ENCODE peak calls at places on chromosomes 7 and 10, in five cellular contexts. O, C, T, X and A are unnamed samples.

GRCh38 chr7:41116817-41117216 is 586.1 kb downstream of the INHBA start:
- DNase-seq in O (no peak), C (no peak), T (no peak), X (no peak), A (no peak)

GRCh38 chr10:96491303-96491702 is 22.4 kb downstream of the TLL2 start:
- DNase-seq in O (no peak), C (peak), T (no peak), X (peak), A (no peak)

GRCh38 chr10:101564490-101564991 is 23.5 kb downstream of the POLL start:
- DNase-seq in O (no peak), C (no peak), T (no peak), X (no peak), A (no peak)

GRCh38 chr10:6464862-6465430 is 115.1 kb downstream of the PRKCQ start:
- DNase-seq in O (no peak), C (no peak), T (no peak), X (peak), A (no peak)

GRCh38 chr10:47222461-47222860 is 77.5 kb upstream of the GDF10 start:
- DNase-seq in O (no peak), C (no peak), T (no peak), X (no peak), A (no peak)

GRCh38 chr10:61554925-61555324 is 101.7 kb upstream of the TMEM26 start:
- DNase-seq in O (no peak), C (no peak), T (no peak), X (no peak), A (no peak)

GRCh38 chr7:68689087-68689433 is 909.2 kb upstream of the AUTS2 start:
- DNase-seq in O (no peak), C (no peak), T (no peak), X (no peak), A (no peak)

GRCh38 chr10:28946479-28946878 is 269.2 kb downstream of the BAMBI start:
- DNase-seq in O (no peak), C (no peak), T (no peak), X (no peak), A (no peak)

GRCh38 chr7:101465576-101466196 is 103.0 kb downstream of the COL26A1 start:
- DNase-seq in O (no peak), C (no peak), T (no peak), X (no peak), A (no peak)

GRCh38 chr7:107982918-107983389 is 20.0 kb downstream of the LAMB1 start:
- DNase-seq in O (peak), C (no peak), T (no peak), X (no peak), A (no peak)

GRCh38 chr10:34262965-34263364 is 552.1 kb downstream of the PARD3 start:
- DNase-seq in O (peak), C (peak), T (no peak), X (no peak), A (peak)

GRCh38 chr7:29884399-29885272 is 78.3 kb downstream of the WIPF3 start:
- DNase-seq in O (no peak), C (peak), T (no peak), X (no peak), A (no peak)

GRCh38 chr7:106289848-106290247 is 5.1 kb upstream of the NAMPT start:
- DNase-seq in O (no peak), C (no peak), T (no peak), X (no peak), A (no peak)

GRCh38 chr10:99315853-99316252 is 13.3 kb upstream of the CNNM1 start:
- DNase-seq in O (no peak), C (no peak), T (no peak), X (no peak), A (no peak)

GRCh38 chr7:139647812-139648616 is 124.5 kb downstream of the CLEC2L start:
- DNase-seq in O (no peak), C (peak), T (no peak), X (no peak), A (no peak)

GRCh38 chr7:112452102-112452888 is 2.0 kb downstream of the IFRD1 start:
- DNase-seq in O (peak), C (peak), T (no peak), X (peak), A (peak)

GRCh38 chr7:157587051-157587450 is 250.2 kb downstream of the DNAJB6 start:
- DNase-seq in O (no peak), C (no peak), T (no peak), X (no peak), A (no peak)

GRCh38 chr10:95026461-95026860 is 42.8 kb downstream of the CYP2C8 start:
- DNase-seq in O (no peak), C (no peak), T (no peak), X (no peak), A (no peak)

GRCh38 chr10:103617362-103618026 is 124.0 kb downstream of the NEURL1 start:
- DNase-seq in O (no peak), C (no peak), T (no peak), X (no peak), A (no peak)

GRCh38 chr7:152459724-152460251 is 24.0 kb upstream of the KMT2C start:
- DNase-seq in O (no peak), C (no peak), T (no peak), X (peak), A (no peak)

GRCh38 chr10:68668231-68668630 is 52.8 kb upstream of the CCAR1 start:
- DNase-seq in O (no peak), C (no peak), T (no peak), X (no peak), A (no peak)

GRCh38 chr10:112189465-112189864 is 5.9 kb upstream of the GPAM start:
- DNase-seq in O (no peak), C (no peak), T (no peak), X (no peak), A (no peak)

GRCh38 chr7:27910341-27910740 is 170.4 kb downstream of the TAX1BP1 start:
- DNase-seq in O (no peak), C (peak), T (no peak), X (no peak), A (no peak)

GRCh38 chr10:77907900-77908717 is 18.4 kb downstream of the DLG5 start:
- DNase-seq in O (peak), C (peak), T (no peak), X (peak), A (peak)

GRCh38 chr7:116628971-116629586 is 42.9 kb upstream of the MET start:
- DNase-seq in O (peak), C (no peak), T (no peak), X (no peak), A (no peak)

GRCh38 chr7:83957333-83957732 is 237.3 kb downstream of the SEMA3A start:
- DNase-seq in O (peak), C (no peak), T (no peak), X (no peak), A (no peak)

GRCh38 chr7:6159097-6159483 is 113.3 kb downstream of the CYTH3 start:
- DNase-seq in O (no peak), C (no peak), T (no peak), X (no peak), A (no peak)

GRCh38 chr7:50646069-50646468 is 80.9 kb upstream of the DDC start:
- DNase-seq in O (no peak), C (no peak), T (no peak), X (no peak), A (no peak)

GRCh38 chr7:50644114-50644513 is 78.9 kb upstream of the DDC start:
- DNase-seq in O (no peak), C (no peak), T (no peak), X (no peak), A (no peak)

GRCh38 chr7:50647286-50647980 is 82.2 kb upstream of the DDC start:
- DNase-seq in O (no peak), C (no peak), T (no peak), X (no peak), A (no peak)

GRCh38 chr7:50641442-50642405 is 76.5 kb upstream of the DDC start:
- DNase-seq in O (no peak), C (no peak), T (no peak), X (no peak), A (peak)

DNA sequence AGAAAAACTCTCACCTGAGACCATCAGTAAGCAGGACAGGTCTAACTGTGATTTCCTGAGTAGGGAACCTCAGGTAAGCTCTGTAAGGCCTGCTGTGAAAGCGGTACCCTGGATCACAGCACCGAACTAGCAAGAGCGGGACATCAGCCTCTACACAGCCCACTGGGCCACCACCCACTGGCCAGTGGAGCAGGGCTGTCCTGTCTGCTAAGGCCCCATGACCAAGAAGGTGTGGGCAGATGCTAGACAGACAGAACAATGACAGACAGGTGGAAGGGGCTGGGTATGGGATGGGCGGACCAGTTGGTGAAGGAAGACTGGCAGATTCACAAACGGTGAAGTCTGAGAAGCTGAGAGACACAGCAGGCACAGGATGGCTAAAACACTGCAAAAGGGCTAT is 79.4 kb upstream of the DDC start:
- DNase-seq in O (no peak), C (no peak), T (no peak), X (no peak), A (no peak)
- TF ChIP-seq JUNB in O (no peak), C (no peak), T (no peak), X (no peak), A (no peak)

DNA sequence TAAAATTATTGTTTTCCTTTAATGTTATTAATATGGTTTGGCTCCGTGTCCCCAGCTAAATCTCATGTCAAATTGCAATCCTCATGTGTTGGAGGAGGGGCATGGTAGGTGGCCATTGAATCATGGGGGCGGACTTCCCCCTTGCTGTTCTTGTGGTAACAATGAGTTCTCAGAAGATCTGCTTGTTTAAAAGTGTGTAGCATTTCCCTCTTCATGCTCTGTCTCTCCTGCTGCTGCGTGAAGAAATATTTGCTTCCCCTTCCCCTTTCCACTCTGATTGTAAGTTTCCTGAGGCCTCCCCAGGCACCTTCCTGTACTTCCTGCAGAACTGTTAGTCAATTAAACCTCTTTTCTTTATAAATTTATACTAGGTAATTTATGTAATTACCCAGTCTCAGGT is 27.5 kb downstream of the VIM start:
- DNase-seq in O (no peak), C (no peak), T (no peak), X (no peak), A (no peak)
- TF ChIP-seq JUNB in O (no peak), C (no peak), T (no peak), X (no peak), A (no peak)

DNA sequence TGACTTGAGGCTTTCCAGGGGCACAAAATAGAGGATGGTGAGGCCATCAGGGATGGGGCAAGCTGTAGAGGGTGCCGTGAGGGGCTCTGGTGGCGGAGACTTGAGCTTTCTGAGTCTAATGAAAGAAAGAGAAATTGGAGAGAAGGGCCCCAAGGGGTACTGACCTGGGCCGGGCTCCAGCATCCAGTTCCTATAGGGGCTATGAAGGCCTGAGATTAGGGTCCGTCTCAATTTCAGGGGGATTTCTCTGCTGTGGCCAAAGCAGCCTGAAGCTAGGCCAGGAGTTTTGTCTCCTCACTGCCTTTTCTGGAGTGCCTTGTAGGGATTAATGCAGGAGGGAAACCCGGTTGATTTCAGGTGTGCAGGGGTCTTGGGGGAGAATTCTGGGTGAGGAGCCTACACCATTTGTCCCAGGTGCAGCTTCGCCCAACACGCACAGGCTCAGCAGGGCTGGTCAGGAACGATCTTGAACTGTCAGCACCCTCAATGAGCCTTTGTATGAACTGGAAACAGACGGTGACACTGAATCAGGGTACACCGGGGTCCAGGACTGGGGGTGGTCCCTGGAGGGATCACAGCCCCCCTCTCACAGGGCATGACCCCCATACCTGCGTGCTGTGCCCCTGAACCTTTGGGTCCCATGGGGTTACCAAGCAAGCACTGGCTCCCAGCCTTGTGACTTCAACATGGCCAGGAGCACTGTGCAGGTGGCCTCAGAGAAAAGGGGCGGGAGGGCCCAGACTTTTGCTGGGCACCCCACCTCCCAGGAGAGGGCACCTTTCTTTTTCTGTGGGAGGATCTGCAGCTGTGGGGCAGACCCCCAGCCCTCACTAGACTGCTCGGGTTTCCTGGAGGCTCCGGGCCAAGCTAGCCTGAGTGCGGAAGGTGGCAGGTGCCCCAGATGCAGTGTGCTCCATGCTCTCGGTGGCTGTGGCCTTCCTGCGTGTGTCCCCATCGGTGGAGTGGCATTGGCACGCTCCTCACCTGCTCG is 122.9 kb upstream of the RET start:
- DNase-seq in O (no peak), C (no peak), T (no peak), X (no peak), A (no peak)
- TF ChIP-seq JUNB in O (no peak), C (no peak), T (no peak), X (no peak), A (no peak)

DNA sequence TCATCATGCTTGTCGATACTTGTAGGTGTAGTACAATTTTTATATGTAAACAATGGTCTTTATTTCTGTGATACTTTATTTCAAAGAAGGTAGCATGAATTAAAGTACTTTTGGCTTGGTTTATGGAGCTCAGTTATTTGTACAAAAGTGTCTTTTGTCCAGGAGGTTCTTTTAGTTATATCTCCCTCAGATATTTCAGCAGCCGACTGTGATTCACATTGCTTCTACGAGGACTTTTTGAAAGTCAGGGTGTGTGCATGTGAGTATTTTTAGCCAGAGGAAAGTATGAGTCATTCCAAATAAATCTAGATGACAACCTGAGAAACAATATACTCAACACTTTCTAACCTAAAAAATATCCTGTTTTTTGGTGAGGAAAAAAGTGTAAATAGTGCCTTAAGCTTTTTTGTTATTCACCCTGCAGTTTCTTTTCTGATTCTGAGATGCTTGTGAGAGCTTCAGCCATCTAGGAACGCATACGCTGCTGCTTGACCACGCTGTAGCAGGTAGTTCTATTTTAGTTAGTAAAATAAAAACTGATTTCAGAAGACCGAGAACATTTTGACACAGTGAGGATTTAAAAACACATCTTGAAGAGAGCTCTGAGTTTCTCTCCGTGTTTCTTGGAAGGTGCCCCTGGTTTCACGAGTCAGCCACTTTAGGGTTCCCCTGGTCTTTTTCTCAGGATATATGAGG is 532 bp upstream of the SUN1 start:
- DNase-seq in O (peak), C (no peak), T (peak), X (peak), A (peak)
- TF ChIP-seq JUNB in O (peak), C (no peak), T (peak), X (peak), A (no peak)

DNA sequence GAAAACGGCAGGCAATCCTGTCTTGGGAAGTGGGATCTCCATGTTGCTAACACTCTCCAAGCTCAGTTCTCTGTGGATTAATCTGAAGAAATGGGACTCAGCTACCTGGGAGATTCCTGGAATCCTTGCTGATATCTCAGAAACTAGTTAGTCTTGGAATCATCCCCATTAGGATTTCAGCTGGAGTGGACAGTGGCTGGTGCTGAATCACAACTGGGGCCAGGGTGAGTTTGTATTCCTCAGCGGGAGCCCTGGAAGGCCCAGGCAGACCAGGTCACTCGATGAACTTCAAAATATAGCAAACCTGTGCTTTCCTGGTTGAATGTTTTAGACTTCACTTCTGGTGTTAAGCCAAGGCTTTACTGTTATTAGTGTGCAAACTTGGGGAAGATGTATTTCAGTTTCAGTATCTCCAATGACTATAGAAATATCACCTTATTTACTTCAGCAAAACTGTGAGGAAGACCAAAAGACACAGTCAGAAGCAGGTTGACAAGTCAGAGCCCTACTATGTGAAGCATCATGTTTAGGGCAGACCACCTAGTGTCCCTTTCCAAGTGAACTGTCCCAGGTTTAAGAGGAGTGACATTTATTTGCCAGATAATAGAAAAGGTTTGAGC is 126.1 kb downstream of the AOAH start:
- DNase-seq in O (no peak), C (no peak), T (no peak), X (no peak), A (no peak)
- TF ChIP-seq JUNB in O (no peak), C (no peak), T (no peak), X (no peak), A (no peak)

GRCh38 chr7:155190608-155191536 is 106.8 kb upstream of the INSIG1 start:
- DNase-seq in O (peak), C (peak), T (no peak), X (peak), A (no peak)
- TF ChIP-seq JUNB in O (no peak), C (no peak), T (no peak), X (no peak), A (no peak)

GRCh38 chr10:130631139-130631864 is 495.1 kb downstream of the GLRX3 start:
- DNase-seq in O (no peak), C (no peak), T (no peak), X (peak), A (no peak)
- TF ChIP-seq JUNB in O (no peak), C (no peak), T (no peak), X (no peak), A (no peak)

GRCh38 chr10:71437537-71438058 is 40.9 kb downstream of the CDH23 start:
- DNase-seq in O (no peak), C (no peak), T (no peak), X (no peak), A (no peak)

GRCh38 chr10:71434760-71435394 is 38.2 kb downstream of the CDH23 start:
- DNase-seq in O (no peak), C (no peak), T (no peak), X (no peak), A (no peak)

GRCh38 chr10:71436268-71436922 is 39.7 kb downstream of the CDH23 start:
- DNase-seq in O (no peak), C (no peak), T (no peak), X (no peak), A (no peak)

GRCh38 chr10:71433983-71434744 is 37.4 kb downstream of the CDH23 start:
- DNase-seq in O (no peak), C (no peak), T (no peak), X (no peak), A (no peak)

DNA sequence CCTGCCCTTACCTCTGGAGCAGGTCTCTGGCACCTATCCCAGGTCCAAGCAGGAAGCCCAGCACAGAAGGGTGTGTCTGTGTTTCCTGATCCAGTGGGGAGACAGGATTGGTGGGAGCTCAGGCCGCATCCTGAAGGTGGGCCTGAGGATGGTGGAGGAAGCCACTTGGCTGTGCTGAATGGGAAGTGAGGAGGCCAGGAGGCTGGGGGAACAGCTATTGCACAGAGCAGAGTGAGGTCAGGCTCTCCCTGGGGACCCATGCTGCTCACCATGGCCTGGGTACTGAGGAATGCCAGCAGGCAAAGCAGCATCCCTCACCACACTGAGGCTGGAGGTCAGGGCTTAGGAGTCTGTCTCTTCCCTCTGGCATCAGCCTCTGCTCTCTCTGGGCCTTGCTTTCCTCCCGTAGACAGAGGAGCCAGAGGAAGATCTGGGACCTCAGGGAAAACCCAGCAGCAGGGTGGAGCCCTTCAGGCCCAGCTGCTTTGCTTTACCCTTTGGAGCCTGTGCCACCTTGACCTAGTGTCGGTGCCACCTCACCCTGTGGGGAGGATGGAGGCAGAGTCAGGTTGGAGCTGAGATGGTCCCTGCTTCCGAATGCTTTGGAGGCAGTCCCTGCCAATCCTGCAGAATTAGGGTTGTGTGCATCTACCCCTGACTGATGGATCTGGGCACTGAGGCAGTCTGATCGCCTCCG is 39.0 kb downstream of the CDH23 start:
- DNase-seq in O (no peak), C (no peak), T (no peak), X (no peak), A (no peak)
- TF ChIP-seq JUNB in O (no peak), C (no peak), T (no peak), X (no peak), A (no peak)

GRCh38 chr7:44372560-44373417 is 47.4 kb upstream of the CAMK2B start:
- DNase-seq in O (peak), C (no peak), T (no peak), X (no peak), A (no peak)
- TF ChIP-seq JUNB in O (peak), C (no peak), T (no peak), X (no peak), A (no peak)